ENCODE peak calls at places on chromosomes 1 and 21, in five cellular contexts. Q is lung, Y is suprapubic skin, U is HFFc6, R is Peyer's patch. O is an unnamed sample.

GRCh38 chr1:34785231-34785874 is 4.3 kb downstream of the GJB3 start:
- DNase-seq in Q (no peak), Y (peak), R (no peak), U (no peak), O (no peak)

GRCh38 chr1:3892748-3893147 is 7.3 kb downstream of the C1orf174 start:
- DNase-seq in R (no peak), Y (no peak), U (no peak), Q (peak), O (no peak)

GRCh38 chr1:181504294-181505115 is 21.2 kb downstream of the CACNA1E start:
- DNase-seq in Y (no peak), Q (no peak), R (no peak), U (no peak), O (peak)

GRCh38 chr1:94327001-94327685 is 89.8 kb upstream of the ARHGAP29 start:
- DNase-seq in Q (no peak), U (no peak), Y (peak), R (no peak), O (no peak)

GRCh38 chr1:27302612-27303011 is 19.4 kb upstream of the TMEM222 start:
- DNase-seq in U (no peak), R (no peak), Q (no peak), Y (no peak), O (no peak)

GRCh38 chr1:107091418-107091817 is 34.9 kb downstream of the PRMT6 start:
- DNase-seq in Y (no peak), U (no peak), R (no peak), Q (no peak), O (no peak)

GRCh38 chr1:177927021-177927596 is 42.7 kb downstream of the SEC16B start:
- DNase-seq in R (no peak), Y (no peak), U (peak), Q (no peak), O (no peak)

GRCh38 chr21:37165606-37166005 is 92.6 kb downstream of the TTC3 start:
- DNase-seq in Q (no peak), Y (no peak), R (no peak), U (no peak), O (no peak)

GRCh38 chr1:219837274-219837993 is 90.9 kb downstream of the SLC30A10 start:
- DNase-seq in Q (no peak), R (no peak), U (peak), Y (no peak), O (peak)

GRCh38 chr1:153490272-153491051 is 30.0 kb upstream of the S100A7 start:
- DNase-seq in Y (peak), Q (peak), R (peak), U (peak), O (no peak)

GRCh38 chr21:33041981-33042380 is 16.2 kb downstream of the OLIG2 start:
- DNase-seq in U (peak), Q (no peak), Y (no peak), R (no peak), O (no peak)

GRCh38 chr1:48526045-48526714 is 54.2 kb upstream of the SPATA6 start:
- DNase-seq in U (no peak), Y (no peak), R (no peak), Q (peak), O (no peak)

GRCh38 chr1:248807067-248807737 is 18.5 kb downstream of the SH3BP5L start:
- DNase-seq in R (peak), Q (peak), U (no peak), Y (no peak), O (peak)

GRCh38 chr21:31557956-31558838 is 101.3 kb upstream of the SOD1 start:
- DNase-seq in Q (no peak), R (no peak), Y (no peak), U (no peak), O (peak)

GRCh38 chr1:45542591-45542990 is 8.0 kb upstream of the AKR1A1 start:
- DNase-seq in Y (no peak), Q (peak), R (no peak), U (no peak), O (no peak)

GRCh38 chr21:35488941-35489340 is 439.8 kb upstream of the RUNX1 start:
- DNase-seq in R (no peak), Y (no peak), U (no peak), Q (no peak), O (no peak)

GRCh38 chr1:230140221-230141001 is 73.4 kb downstream of the GALNT2 start:
- DNase-seq in U (peak), R (no peak), Q (no peak), Y (no peak), O (no peak)

GRCh38 chr1:41009466-41009865 is 12.1 kb downstream of the SLFNL1 start:
- DNase-seq in Y (no peak), R (no peak), Q (no peak), U (no peak), O (no peak)

GRCh38 chr1:150976401-150976821 is 1.8 kb upstream of the CERS2 start:
- DNase-seq in U (no peak), Q (no peak), R (no peak), Y (no peak), O (no peak)

GRCh38 chr21:27371065-27371464 is 404.2 kb upstream of the ADAMTS5 start:
- DNase-seq in Q (no peak), Y (no peak), R (no peak), U (no peak), O (no peak)

GRCh38 chr1:59414406-59415133 is 117.7 kb downstream of the FGGY start:
- DNase-seq in Y (no peak), U (peak), R (no peak), Q (no peak), O (no peak)

GRCh38 chr1:24261977-24262376 is 57.2 kb upstream of the GRHL3 start:
- DNase-seq in Q (no peak), Y (no peak), U (no peak), R (no peak), O (no peak)

GRCh38 chr1:80973101-80973500 is 827.6 kb upstream of the ADGRL2 start:
- DNase-seq in R (no peak), Q (no peak), U (no peak), Y (no peak), O (no peak)

DNA sequence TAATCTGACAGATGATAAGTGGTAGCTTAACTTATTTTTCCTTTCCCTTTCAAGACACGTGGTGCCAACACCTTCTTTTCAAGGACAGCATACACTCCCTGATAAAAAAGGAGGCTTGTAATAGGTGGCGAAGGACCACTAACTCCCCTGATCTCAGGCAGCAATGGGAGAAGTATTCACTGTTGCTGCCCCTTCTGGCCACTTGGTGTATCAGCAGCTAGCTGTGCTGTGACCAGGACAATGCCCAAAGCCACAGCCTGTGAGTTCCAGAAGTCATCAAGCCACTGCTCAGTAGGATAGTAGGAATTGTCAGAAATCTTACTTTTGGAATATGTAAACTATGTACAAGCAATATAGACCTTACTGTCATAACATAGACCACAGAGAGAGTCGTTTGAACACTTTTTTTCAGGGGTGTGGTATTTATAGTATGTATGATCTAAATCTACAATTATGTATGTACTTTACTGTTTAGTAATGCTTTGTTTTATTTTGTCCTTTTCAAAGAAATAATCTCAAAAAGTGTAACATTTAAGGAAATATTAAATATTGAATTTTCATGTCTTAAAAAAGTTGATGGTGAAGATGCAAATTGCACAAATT is 248.3 kb upstream of the CAMK1G start:
- DNase-seq in Y (no peak), Q (no peak), R (no peak), U (peak), O (peak)
- TF ChIP-seq CTCF in Y (peak), Q (peak), R (peak), U (peak), O (peak)

GRCh38 chr1:194469282-194469681 is 1282.9 kb upstream of the B3GALT2 start:
- DNase-seq in Y (no peak), U (no peak), Q (no peak), R (no peak), O (no peak)

GRCh38 chr1:194466706-194467105 is 1280.3 kb upstream of the B3GALT2 start:
- DNase-seq in R (no peak), Q (no peak), U (no peak), Y (no peak), O (no peak)
- TF ChIP-seq CTCF in R (no peak), Q (no peak), U (peak), Y (no peak), O (peak)

GRCh38 chr21:42263591-42264131 is 44.7 kb downstream of the ABCG1 start:
- DNase-seq in U (no peak), Q (peak), R (no peak), Y (no peak), O (no peak)
- TF ChIP-seq CTCF in U (no peak), Q (no peak), R (no peak), Y (no peak), O (no peak)

GRCh38 chr21:30194701-30195299 is 21.1 kb downstream of the CLDN8 start:
- DNase-seq in R (no peak), Y (no peak), Q (no peak), U (no peak), O (peak)
- TF ChIP-seq CTCF in R (peak), Y (peak), Q (no peak), U (peak), O (peak)

GRCh38 chr1:16235347-16235746 is 1.6 kb downstream of the CPLANE2 start:
- DNase-seq in Q (no peak), Y (no peak), R (no peak), U (no peak), O (no peak)

GRCh38 chr1:16237343-16237830 is 404 bp upstream of the CPLANE2 start:
- DNase-seq in U (peak), Q (no peak), R (no peak), Y (no peak), O (no peak)

GRCh38 chr1:16236091-16236494 is 890 bp downstream of the CPLANE2 start:
- DNase-seq in Y (no peak), Q (peak), R (peak), U (peak), O (peak)

GRCh38 chr1:16233431-16233830 is 3.6 kb downstream of the CPLANE2 start:
- DNase-seq in Y (no peak), R (no peak), Q (no peak), U (no peak), O (no peak)

GRCh38 chr1:16236495-16237342 is at the start of gene CPLANE2:
- DNase-seq in U (peak), Y (peak), R (peak), Q (peak), O (peak)
- TF ChIP-seq CTCF in U (no peak), Y (no peak), R (peak), Q (no peak), O (no peak)

DNA sequence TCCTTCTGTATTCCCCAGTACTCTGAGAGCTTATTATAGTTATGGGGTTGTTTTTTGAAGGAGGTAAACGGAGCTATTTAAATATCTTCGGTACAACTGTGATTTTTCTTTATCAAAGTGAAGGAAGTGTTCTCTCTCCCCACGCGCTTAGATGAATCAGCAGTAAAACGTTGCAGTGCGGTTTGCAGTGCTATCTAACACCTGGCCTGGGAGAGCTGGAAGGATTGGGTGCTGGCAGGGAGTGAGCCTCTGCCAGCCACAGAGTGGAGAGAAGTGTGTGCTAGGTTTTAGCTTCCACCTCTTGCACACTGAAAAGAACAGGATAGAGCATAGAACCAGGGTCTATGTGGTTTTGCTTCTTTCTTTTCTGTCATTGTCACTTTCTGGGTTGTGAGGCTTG is 165.9 kb downstream of the SDCCAG8 start:
- DNase-seq in R (no peak), Y (no peak), Q (peak), U (peak), O (no peak)
- TF ChIP-seq CTCF in R (no peak), Y (no peak), Q (no peak), U (no peak), O (no peak)

DNA sequence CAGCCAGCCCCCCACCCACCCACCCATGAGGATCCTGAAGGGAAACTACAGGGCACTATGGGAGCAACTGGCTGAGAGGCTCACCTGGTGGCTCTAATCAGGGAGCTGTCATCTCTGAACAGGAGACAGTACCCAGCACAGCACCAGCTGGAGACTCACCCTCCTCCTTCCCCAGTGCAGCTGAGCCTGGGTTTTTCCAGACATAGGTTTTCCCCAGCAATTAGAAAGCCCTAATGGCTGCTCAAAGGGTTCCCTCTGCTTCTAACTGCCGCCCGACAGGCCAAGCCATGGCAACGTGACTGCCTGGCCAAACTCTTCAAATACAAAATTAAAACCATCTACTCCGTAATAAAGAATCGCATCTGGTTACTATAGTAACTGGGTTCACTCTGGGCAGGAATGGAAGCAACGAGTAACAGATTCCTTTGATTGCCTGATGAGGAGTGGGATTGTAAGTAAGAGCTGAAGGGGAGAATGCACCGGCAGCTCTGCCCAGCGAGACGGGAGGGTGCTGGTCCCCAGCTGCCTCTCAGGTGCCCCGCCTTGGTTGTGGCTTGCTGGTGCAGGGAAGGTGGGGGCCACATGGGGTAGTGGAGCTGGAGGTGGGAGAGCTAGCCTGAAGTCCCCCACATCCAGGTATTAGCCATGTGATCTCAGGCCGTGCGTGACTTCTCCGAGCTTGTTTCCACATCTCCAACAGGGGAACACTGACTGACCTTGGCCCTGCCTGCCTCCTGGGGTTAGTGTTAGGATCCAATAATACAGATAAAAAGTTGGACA is 94.3 kb downstream of the KCNN3 start:
- DNase-seq in R (no peak), Q (no peak), Y (no peak), U (no peak), O (no peak)
- TF ChIP-seq CTCF in R (no peak), Q (no peak), Y (no peak), U (no peak), O (no peak)

GRCh38 chr1:54176621-54177327 is 23.1 kb downstream of the CYB5RL start:
- DNase-seq in U (no peak), Q (no peak), R (no peak), Y (no peak), O (no peak)

GRCh38 chr1:54180666-54181360 is 19.0 kb downstream of the CYB5RL start:
- DNase-seq in R (no peak), U (no peak), Q (no peak), Y (no peak), O (no peak)

GRCh38 chr1:54174106-54174505 is 21.3 kb upstream of the CDCP2 start:
- DNase-seq in R (no peak), U (no peak), Y (no peak), Q (no peak), O (no peak)

GRCh38 chr1:54177726-54178125 is 22.1 kb downstream of the CYB5RL start:
- DNase-seq in Q (no peak), R (no peak), U (no peak), Y (no peak), O (no peak)

GRCh38 chr1:54178296-54179070 is 21.3 kb downstream of the CYB5RL start:
- DNase-seq in R (no peak), U (no peak), Y (no peak), Q (no peak), O (no peak)
- TF ChIP-seq CTCF in R (no peak), U (no peak), Y (no peak), Q (no peak), O (no peak)